ENCODE peak calls at places on chromosomes 4 and X, in nine cellular contexts. H, G, I, D, E, L, P, N and W are unnamed samples. For H3K36me3, the result is how much of the 10 kb centered on the place peaks cover.

GRCh38 chr4:16070203-16070602 is 13.6 kb downstream of the PROM1 start:
- DNase-seq in I (no peak), H (no peak), D (no peak), L (no peak), E (no peak), P (no peak), G (no peak), N (no peak), W (no peak)

GRCh38 chr4:8142556-8142955 is 16.1 kb downstream of the ABLIM2 start:
- DNase-seq in D (no peak), P (no peak), E (no peak), N (no peak), L (no peak), G (no peak), I (no peak), H (no peak), W (no peak)

GRCh38 chrX:119647552-119648420 is 41.6 kb upstream of the NKRF start:
- DNase-seq in N (no peak), I (no peak), H (no peak), E (no peak), G (no peak), P (no peak), D (no peak), L (no peak), W (no peak)

GRCh38 chr4:97720869-97721432 is 422.3 kb downstream of the STPG2 start:
- DNase-seq in H (peak), D (no peak), E (no peak), N (no peak), L (no peak), I (no peak), P (peak), G (no peak), W (no peak)

GRCh38 chr4:78720151-78720726 is 55.9 kb upstream of the BMP2K start:
- DNase-seq in I (no peak), N (no peak), D (no peak), H (no peak), L (no peak), E (no peak), P (no peak), G (no peak), W (no peak)

GRCh38 chr4:78644744-78645330 is 93.3 kb downstream of the ANXA3 start:
- DNase-seq in D (peak), E (peak), I (peak), N (peak), P (peak), H (peak), G (peak), L (peak), W (peak)

GRCh38 chr4:184938871-184939270 is 79.4 kb upstream of the HELT start:
- DNase-seq in I (no peak), E (no peak), P (no peak), D (no peak), L (no peak), G (no peak), N (no peak), H (no peak), W (no peak)

GRCh38 chrX:103344606-103345005 is 11.7 kb upstream of the TCEAL9 start:
- DNase-seq in G (no peak), L (no peak), H (no peak), E (no peak), N (no peak), P (no peak), I (no peak), D (no peak), W (no peak)

GRCh38 chrX:129678176-129678880 is 23.6 kb upstream of the APLN start:
- DNase-seq in H (no peak), D (peak), G (peak), E (no peak), P (no peak), I (peak), L (no peak), N (peak), W (peak)

GRCh38 chr4:63700569-63700968 is 708.7 kb downstream of the TECRL start:
- DNase-seq in I (no peak), G (no peak), D (no peak), N (no peak), E (no peak), P (no peak), L (no peak), H (no peak), W (no peak)

GRCh38 chrX:109393859-109394258 is 88.0 kb downstream of the GUCY2F start:
- DNase-seq in I (no peak), P (no peak), L (no peak), H (peak), N (no peak), D (no peak), G (no peak), E (no peak), W (no peak)

GRCh38 chrX:49840679-49841078 is 11.6 kb downstream of the PAGE4 start:
- DNase-seq in L (no peak), D (peak), N (no peak), G (peak), P (peak), H (peak), I (peak), E (peak), W (peak)

GRCh38 chrX:40091691-40092421 is 5.9 kb downstream of the BCOR start:
- DNase-seq in L (no peak), H (no peak), P (no peak), E (no peak), N (no peak), G (no peak), I (no peak), D (no peak), W (peak)

GRCh38 chr4:20431422-20432014 is 179.8 kb downstream of the SLIT2 start:
- DNase-seq in H (no peak), E (no peak), I (no peak), G (no peak), L (no peak), N (no peak), D (peak), P (no peak), W (no peak)

GRCh38 chrX:151359341-151359740 is 37.7 kb upstream of the VMA21 start:
- DNase-seq in L (no peak), E (no peak), H (no peak), I (no peak), G (no peak), P (no peak), D (no peak), N (no peak), W (no peak)

GRCh38 chr4:132269303-132269990 is 879.6 kb upstream of the PCDH10 start:
- DNase-seq in G (no peak), N (no peak), I (no peak), D (no peak), L (no peak), H (no peak), P (no peak), E (no peak), W (no peak)

DNA sequence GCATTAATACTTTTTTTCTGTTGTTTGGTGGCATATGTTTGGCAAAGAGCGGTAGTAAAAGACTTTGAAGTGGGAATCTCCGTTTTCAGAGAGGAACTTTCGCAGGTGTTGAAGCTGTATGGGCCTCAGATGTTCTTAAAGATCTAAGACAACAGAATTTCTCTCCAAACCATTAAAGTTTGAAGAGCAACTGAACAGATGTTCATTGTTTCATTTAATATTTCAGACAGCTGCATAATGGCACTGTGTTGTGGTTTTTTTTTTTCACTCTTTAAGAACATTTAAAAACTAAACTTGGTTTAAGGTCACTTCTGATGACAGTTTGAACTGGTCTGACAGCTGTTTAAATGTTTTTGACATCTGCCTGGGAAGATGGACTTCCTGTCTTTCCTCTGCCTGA is 882.7 kb upstream of the PCDH10 start:
- DNase-seq in G (no peak), I (no peak), D (no peak), L (no peak), N (no peak), P (no peak), E (no peak), H (no peak), W (no peak)
- H3K36me3 ChIP-seq in G (under half), I (under half), D (under half), L (under half), N (under half), P (under half), E (under half), H (under half), W (under half)

GRCh38 chrX:108091266-108091877 is at the start of the genes ATG4A and PSMD10:
- DNase-seq in I (peak), E (peak), P (peak), D (peak), N (peak), G (peak), H (peak), L (peak), W (peak)
- H3K36me3 ChIP-seq in I (under half), E (under half), P (under half), D (under half), N (under half), G (under half), H (under half), L (under half), W (under half)

GRCh38 chr4:142356118-142356759 is 489.9 kb downstream of the INPP4B start:
- DNase-seq in L (no peak), D (no peak), G (no peak), I (no peak), H (no peak), E (no peak), P (no peak), N (no peak), W (no peak)
- H3K36me3 ChIP-seq in L (under half), D (under half), G (under half), I (under half), H (under half), E (under half), P (under half), N (under half), W (under half)

GRCh38 chr4:40427138-40427537 is 92.0 kb downstream of the CHRNA9 start:
- DNase-seq in G (no peak), D (no peak), P (no peak), N (no peak), H (no peak), E (no peak), L (no peak), I (no peak), W (no peak)
- H3K36me3 ChIP-seq in G (under half), D (under half), P (under half), N (under half), H (under half), E (under half), L (under half), I (half or more), W (under half)

GRCh38 chr4:138230048-138230447 is 12.1 kb downstream of the SLC7A11 start:
- DNase-seq in H (no peak), L (no peak), P (no peak), D (no peak), E (no peak), G (no peak), I (no peak), N (no peak), W (no peak)
- H3K36me3 ChIP-seq in H (under half), L (under half), P (under half), D (under half), E (under half), G (under half), I (under half), N (under half), W (under half)

GRCh38 chrX:65720580-65720979 is 53.1 kb downstream of the MSN start:
- DNase-seq in P (no peak), E (no peak), G (no peak), D (no peak), H (no peak), L (no peak), I (no peak), N (no peak), W (no peak)

GRCh38 chrX:65726708-65727107 is 59.3 kb downstream of the MSN start:
- DNase-seq in D (no peak), N (no peak), H (no peak), P (no peak), E (no peak), I (no peak), L (no peak), G (no peak), W (no peak)

GRCh38 chrX:65718538-65718937 is 51.1 kb downstream of the MSN start:
- DNase-seq in L (no peak), I (no peak), H (no peak), G (no peak), N (no peak), E (no peak), P (no peak), D (no peak), W (peak)

GRCh38 chrX:65723706-65724105 is 56.3 kb downstream of the MSN start:
- DNase-seq in N (no peak), H (no peak), D (no peak), E (no peak), G (no peak), L (no peak), P (peak), I (no peak), W (no peak)
- H3K36me3 ChIP-seq in N (under half), H (under half), D (under half), E (under half), G (under half), L (under half), P (under half), I (under half), W (under half)